ENCODE peak calls at places on chromosomes 3 and 15, in nine cellular contexts. G is astrocyte of the cerebellum; P is MM.1S; W is AG04450; N is esophagus squamous epithelium; T is fibroblast of pulmonary artery; K is cardiac fibroblast; Q is CD4-positive, alpha-beta T cell; F is dorsolateral prefrontal cortex. A is an unnamed sample.

GRCh38 chr15:100248236-100248635 is 93.5 kb downstream of the ADAMTS17 start:
- DNase-seq in K (no peak), G (no peak), N (no peak), F (no peak), W (no peak), P (no peak), T (no peak), Q (no peak), A (no peak)

GRCh38 chr15:34336947-34337556 is 529 bp downstream of the SLC12A6 start:
- DNase-seq in W (no peak), K (no peak), N (no peak), F (peak), G (no peak), P (peak), Q (peak), T (no peak), A (no peak)

GRCh38 chr3:23242106-23242505 is 39.0 kb downstream of the UBE2E2 start:
- DNase-seq in G (no peak), Q (no peak), W (no peak), K (no peak), N (no peak), T (no peak), P (no peak), F (no peak), A (no peak)

GRCh38 chr15:45456212-45457106 is 66.1 kb downstream of the SLC30A4 start:
- DNase-seq in T (peak), F (peak), N (peak), K (peak), P (no peak), Q (peak), W (peak), G (peak), A (peak)

GRCh38 chr3:37661615-37662306 is 199.9 kb upstream of the CTDSPL start:
- DNase-seq in K (no peak), G (no peak), W (no peak), Q (no peak), T (no peak), N (no peak), P (no peak), F (no peak), A (no peak)

GRCh38 chr3:24521306-24522154 is 26.9 kb upstream of the THRB start:
- DNase-seq in P (peak), F (peak), G (no peak), W (no peak), N (no peak), Q (no peak), T (no peak), K (peak), A (no peak)

GRCh38 chr3:7924228-7924627 is 577.4 kb upstream of the LMCD1 start:
- DNase-seq in W (no peak), P (no peak), Q (no peak), F (no peak), G (no peak), K (no peak), N (no peak), T (no peak), A (no peak)

GRCh38 chr15:73142802-73143762 is 90.8 kb downstream of the NEO1 start:
- DNase-seq in P (peak), K (no peak), Q (no peak), F (no peak), W (no peak), T (no peak), N (no peak), G (no peak), A (peak)

GRCh38 chr15:77533530-77533929 is 99.2 kb downstream of the LINGO1 start:
- DNase-seq in K (no peak), N (no peak), G (no peak), W (no peak), T (no peak), F (no peak), P (no peak), Q (no peak), A (no peak)

GRCh38 chr3:146159037-146159436 is 1.9 kb downstream of the PLOD2 start:
- DNase-seq in T (no peak), F (no peak), N (no peak), W (no peak), Q (no peak), G (no peak), P (no peak), K (no peak), A (no peak)

GRCh38 chr3:11240496-11240895 is 31.7 kb upstream of the ATG7 start:
- DNase-seq in N (no peak), K (no peak), Q (no peak), G (no peak), F (no peak), W (no peak), P (no peak), T (no peak), A (no peak)

GRCh38 chr15:55530861-55531313 is 22.9 kb upstream of the DNAAF4 start:
- DNase-seq in W (peak), T (peak), P (no peak), F (no peak), G (peak), Q (no peak), K (peak), N (no peak), A (no peak)

GRCh38 chr15:38254065-38254883 is 1.6 kb downstream of the SPRED1 start:
- DNase-seq in W (no peak), Q (peak), G (no peak), P (peak), F (peak), K (peak), T (peak), N (no peak), A (peak)

GRCh38 chr3:185225523-185225922 is 28.3 kb downstream of the EHHADH start:
- DNase-seq in T (peak), W (peak), K (peak), F (no peak), N (no peak), P (no peak), G (peak), Q (no peak), A (no peak)

GRCh38 chr15:82530606-82531379 is 9.5 kb downstream of the RPS17 start:
- DNase-seq in W (no peak), G (no peak), F (peak), T (peak), P (peak), N (no peak), Q (peak), K (peak), A (peak)

GRCh38 chr3:21435871-21436270 is 315.1 kb downstream of the ZNF385D start:
- DNase-seq in W (peak), G (peak), K (peak), N (no peak), F (no peak), T (peak), P (no peak), Q (no peak), A (no peak)

GRCh38 chr3:31009881-31010280 is 115.4 kb upstream of the GADL1 start:
- DNase-seq in G (no peak), N (no peak), W (no peak), K (peak), F (no peak), T (no peak), P (no peak), Q (no peak), A (no peak)

GRCh38 chr3:50147447-50147846 is 7.7 kb upstream of the SEMA3F start:
- DNase-seq in Q (no peak), G (no peak), N (no peak), T (no peak), F (no peak), P (no peak), K (no peak), W (no peak), A (no peak)

GRCh38 chr3:139935866-139936817 is 1.2 kb downstream of the CLSTN2 start:
- DNase-seq in Q (no peak), W (no peak), K (peak), T (no peak), N (no peak), G (no peak), F (peak), P (no peak), A (no peak)

GRCh38 chr3:11932636-11933035 is 71.6 kb upstream of the SYN2 start:
- DNase-seq in P (no peak), K (no peak), N (no peak), G (no peak), F (no peak), W (no peak), T (no peak), Q (no peak), A (no peak)

GRCh38 chr3:81339040-81339845 is 422.2 kb downstream of the GBE1 start:
- DNase-seq in T (peak), P (peak), G (no peak), W (no peak), N (no peak), F (no peak), Q (no peak), K (peak), A (peak)

GRCh38 chr15:41494922-41495735 is 1.5 kb downstream of the ITPKA start:
- DNase-seq in G (no peak), P (no peak), F (no peak), Q (no peak), W (no peak), T (no peak), K (no peak), N (no peak), A (peak)

GRCh38 chr3:186220365-186220764 is 111.5 kb upstream of the ETV5 start:
- DNase-seq in W (no peak), Q (no peak), N (no peak), K (no peak), T (no peak), P (no peak), F (no peak), G (no peak), A (no peak)

GRCh38 chr3:110687138-110687537 is 384.5 kb upstream of the NECTIN3 start:
- DNase-seq in G (no peak), Q (no peak), T (no peak), F (no peak), N (no peak), P (no peak), W (no peak), K (no peak), A (no peak)

GRCh38 chr15:89141885-89142284 is 53.6 kb downstream of the ABHD2 start:
- DNase-seq in G (no peak), N (no peak), Q (no peak), W (no peak), T (no peak), K (no peak), P (no peak), F (no peak), A (no peak)

GRCh38 chr3:171206283-171206682 is 179.8 kb upstream of the SLC2A2 start:
- DNase-seq in P (no peak), W (no peak), G (no peak), N (no peak), T (no peak), K (no peak), F (no peak), Q (no peak), A (no peak)

GRCh38 chr3:158531334-158531733 is 39.7 kb upstream of the MLF1 start:
- DNase-seq in W (no peak), F (no peak), P (no peak), T (no peak), Q (no peak), G (no peak), K (no peak), N (no peak), A (no peak)

GRCh38 chr3:116340680-116341216 is 104.5 kb downstream of the LSAMP start:
- DNase-seq in Q (no peak), N (no peak), W (no peak), K (peak), F (no peak), T (no peak), G (no peak), P (no peak), A (no peak)

GRCh38 chr15:98873441-98874218 is 134.0 kb downstream of the PGPEP1L start:
- DNase-seq in G (no peak), P (peak), Q (no peak), N (no peak), W (no peak), F (no peak), T (peak), K (peak), A (no peak)

GRCh38 chr3:109563149-109563548 is 225.8 kb upstream of the DPPA4 start:
- DNase-seq in F (no peak), G (no peak), N (no peak), P (no peak), T (no peak), W (no peak), K (no peak), Q (peak), A (no peak)

GRCh38 chr3:45143673-45144670 is 2.2 kb downstream of the CDCP1 start:
- DNase-seq in F (peak), K (no peak), N (no peak), W (no peak), T (no peak), G (no peak), P (peak), Q (no peak), A (peak)

DNA sequence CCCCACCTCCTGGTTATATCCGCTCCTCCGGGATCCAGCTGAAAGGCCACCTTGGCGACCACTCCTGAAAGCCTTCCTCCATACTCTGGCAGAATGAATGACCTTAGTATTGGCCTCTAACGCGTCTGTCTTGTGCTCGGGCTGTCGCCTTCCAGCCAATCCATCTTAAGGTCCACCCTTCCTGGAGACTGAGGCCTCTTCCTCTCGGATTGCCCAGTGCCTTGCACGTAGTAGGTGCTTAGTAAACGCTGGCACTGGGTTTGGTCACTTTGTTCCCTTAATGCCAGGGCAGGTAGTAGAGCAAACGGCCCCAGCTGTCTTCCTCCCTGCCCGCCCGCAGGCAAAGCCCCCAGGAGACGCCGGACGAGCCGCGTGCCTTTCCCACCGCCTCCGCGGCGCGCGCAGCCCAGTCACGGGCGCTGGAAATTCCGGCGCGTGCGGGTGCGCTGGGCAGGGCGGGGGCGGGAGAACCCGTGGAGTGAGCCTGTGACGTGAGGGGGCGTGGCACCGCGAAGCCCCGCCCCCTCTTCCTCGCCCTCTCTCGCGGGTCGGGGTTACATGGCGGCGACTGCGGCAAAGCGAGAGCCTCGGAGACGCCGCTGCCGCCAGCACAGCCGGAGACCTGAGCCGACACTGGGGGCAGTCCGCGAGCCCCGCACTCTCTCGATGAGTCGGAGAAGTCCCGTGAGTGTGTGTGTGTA is at the start of gene MAPK6:
- DNase-seq in P (peak), T (peak), Q (peak), K (peak), N (peak), F (peak), W (peak), G (peak), A (peak)
- TF ChIP-seq CTCF in P (no peak), T (no peak), Q (no peak), K (no peak), N (no peak), F (no peak), W (no peak), G (no peak), A (no peak)

GRCh38 chr15:65184944-65185717 is at the start of gene CLPX:
- DNase-seq in G (peak), T (peak), K (peak), W (peak), N (peak), F (peak), P (peak), Q (peak), A (peak)

GRCh38 chr15:65184305-65184943 is 718 bp downstream of the CLPX start:
- DNase-seq in Q (peak), W (no peak), N (no peak), F (peak), K (peak), G (no peak), P (peak), T (peak), A (peak)

GRCh38 chr15:65183847-65184159 is 1.3 kb downstream of the CLPX start:
- DNase-seq in N (no peak), F (no peak), W (no peak), K (no peak), T (no peak), Q (no peak), G (no peak), P (no peak), A (no peak)

GRCh38 chr15:65192016-65192415 is 6.9 kb upstream of the CLPX start:
- DNase-seq in K (peak), T (peak), N (no peak), W (no peak), Q (no peak), P (no peak), G (no peak), F (no peak), A (no peak)

DNA sequence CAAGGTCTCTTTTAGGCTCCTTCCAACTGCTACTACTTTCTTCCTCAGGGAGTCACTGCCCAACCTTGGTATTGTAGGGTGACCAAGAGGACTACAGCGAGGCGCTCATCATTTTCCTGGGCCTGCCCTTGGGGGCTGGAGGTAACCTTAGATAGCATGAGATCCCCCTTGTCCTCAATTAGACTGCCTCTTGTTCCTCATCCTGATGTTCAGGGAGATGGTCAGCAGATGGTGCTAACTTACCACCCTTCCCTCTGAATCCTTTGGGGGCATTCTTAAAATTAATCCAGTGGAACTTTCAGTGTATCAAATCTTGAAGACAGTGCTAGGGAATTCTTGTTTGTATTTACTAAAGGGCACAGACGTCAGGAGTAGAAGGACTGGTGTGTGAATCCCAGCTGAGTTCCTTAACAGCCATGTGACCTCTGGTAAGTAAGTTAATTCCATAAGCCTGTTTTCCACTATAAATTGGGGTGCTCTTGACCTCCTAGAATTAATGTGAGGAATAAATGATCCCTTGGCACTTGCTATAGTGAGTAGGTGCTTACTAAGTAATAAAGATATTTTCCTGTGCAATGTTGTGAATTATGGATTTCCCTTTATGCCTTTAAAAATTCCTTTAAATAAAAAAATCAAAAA is 4.1 kb upstream of the CLPX start:
- DNase-seq in Q (no peak), F (peak), K (peak), W (no peak), T (peak), P (peak), N (no peak), G (peak), A (peak)
- TF ChIP-seq CTCF in Q (no peak), F (peak), K (peak), W (peak), T (peak), P (peak), N (peak), G (peak), A (peak)

DNA sequence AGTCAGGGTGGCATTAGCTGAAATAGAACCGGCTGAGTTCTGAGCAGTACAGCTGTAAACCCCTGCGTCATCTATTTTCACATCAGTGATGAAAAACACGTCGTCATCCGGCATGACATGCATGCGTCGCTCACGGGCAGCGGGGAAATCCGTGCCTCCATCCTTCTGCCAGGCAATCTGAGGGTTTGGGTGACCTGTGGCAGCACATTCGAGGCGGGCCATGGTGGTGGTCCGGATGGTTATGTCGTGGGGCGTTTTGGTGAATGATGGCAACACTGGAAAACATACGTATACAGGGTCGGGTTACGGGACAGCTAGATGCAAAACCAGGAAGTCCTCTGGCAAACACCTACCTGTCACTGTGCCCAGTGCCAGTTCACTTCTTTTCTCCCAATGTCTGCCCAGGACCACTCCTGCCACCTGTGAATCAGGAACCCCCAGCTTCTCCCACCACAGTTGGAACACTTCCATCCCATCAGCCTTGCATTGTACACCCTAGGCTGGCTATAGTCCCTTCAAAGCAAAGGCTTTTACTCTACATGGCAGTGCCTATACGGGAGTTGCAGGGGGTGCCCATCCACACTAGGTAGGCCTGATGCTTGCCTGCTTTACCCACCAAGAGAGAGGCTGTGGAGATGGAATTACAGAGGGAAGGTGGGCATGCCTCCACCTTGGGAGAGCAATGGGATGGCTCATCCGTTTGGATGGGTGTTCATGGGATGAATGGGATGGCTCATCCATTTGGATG is 116.7 kb downstream of the LRIG1 start:
- DNase-seq in W (no peak), Q (no peak), N (no peak), G (no peak), F (no peak), T (no peak), K (no peak), P (no peak), A (no peak)
- TF ChIP-seq CTCF in W (no peak), Q (no peak), N (no peak), G (no peak), F (no peak), T (no peak), K (no peak), P (no peak), A (no peak)

DNA sequence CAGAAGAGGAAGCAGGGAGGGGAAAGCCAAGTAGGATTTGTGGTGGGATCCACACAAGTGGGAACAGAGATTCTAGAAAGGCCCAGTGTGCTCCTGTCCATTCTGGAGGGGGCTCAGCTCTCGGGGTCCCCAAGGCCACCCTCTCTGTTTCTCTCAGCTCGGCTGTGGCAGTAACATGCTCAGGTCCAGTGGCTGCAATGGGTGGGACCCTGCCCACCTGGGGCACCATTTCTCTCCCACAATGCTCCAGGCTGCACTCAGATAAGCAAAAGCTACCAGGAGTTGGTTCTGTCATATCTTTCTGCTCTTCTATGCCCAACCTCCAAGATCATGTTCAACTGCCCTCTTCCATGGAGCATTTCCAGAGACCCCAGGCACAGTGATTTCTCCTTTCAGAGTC is 40.9 kb downstream of the ITGA11 start:
- DNase-seq in T (no peak), K (no peak), Q (no peak), N (no peak), P (no peak), F (no peak), W (no peak), G (no peak), A (no peak)
- TF ChIP-seq CTCF in T (no peak), K (no peak), Q (no peak), N (no peak), P (no peak), F (no peak), W (no peak), G (no peak), A (no peak)

GRCh38 chr3:176816937-176817336 is 380.3 kb downstream of the TBL1XR1 start:
- DNase-seq in K (no peak), Q (no peak), W (no peak), N (no peak), P (no peak), G (no peak), F (no peak), T (no peak), A (no peak)

DNA sequence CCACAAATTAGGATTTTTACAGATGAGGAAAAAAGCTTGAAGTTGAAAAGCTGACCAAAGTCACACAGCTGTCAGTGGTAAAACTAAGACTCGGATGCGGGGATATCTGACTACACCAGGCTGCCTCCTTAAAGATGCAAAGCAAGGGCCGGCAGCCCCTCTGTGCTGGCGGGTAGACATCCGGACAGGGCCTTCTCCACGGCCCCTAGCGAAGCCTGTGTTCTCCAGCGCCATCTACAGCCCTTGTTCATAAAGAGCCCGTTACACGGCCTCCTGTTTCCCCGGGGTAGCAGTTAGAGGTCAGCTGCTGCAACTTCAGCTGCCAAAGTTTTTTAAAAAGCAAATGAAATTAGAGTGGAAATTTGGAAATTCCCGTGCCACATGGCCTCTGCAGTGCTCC is 383.0 kb downstream of the TBL1XR1 start:
- DNase-seq in F (no peak), K (peak), N (no peak), G (peak), W (peak), Q (no peak), T (peak), P (no peak), A (peak)
- TF ChIP-seq CTCF in F (peak), K (peak), N (no peak), G (peak), W (peak), Q (no peak), T (peak), P (peak), A (peak)